ENCODE peak calls at places on chromosomes 16 and 17, in five cellular contexts. One of them, this sample, is unnamed.

GRCh38 chr17:53797497-53797896 is 25.2 kb upstream of the KIF2B start:
- DNase-seq in NB4: no peak
- DNase-seq in A549: no peak
- DNase-seq in GM12878: no peak
- DNase-seq in K562: no peak
- DNase-seq in this sample: no peak

GRCh38 chr16:58119509-58119845 is 9.7 kb downstream of the CFAP20 start:
- DNase-seq in NB4: no peak
- DNase-seq in A549: no peak
- DNase-seq in GM12878: no peak
- DNase-seq in K562: no peak
- DNase-seq in this sample: no peak

GRCh38 chr16:74107795-74108610 is 188.6 kb upstream of the PSMD7 start:
- DNase-seq in NB4: peak
- DNase-seq in A549: peak
- DNase-seq in GM12878: peak
- DNase-seq in K562: peak
- DNase-seq in this sample: peak

GRCh38 chr16:81429045-81429521 is 15.5 kb upstream of the CMIP start:
- DNase-seq in NB4: peak
- DNase-seq in A549: no peak
- DNase-seq in GM12878: no peak
- DNase-seq in K562: no peak
- DNase-seq in this sample: peak

GRCh38 chr16:68234188-68235104 is 1.5 kb downstream of the ESRP2 start:
- DNase-seq in NB4: no peak
- DNase-seq in A549: no peak
- DNase-seq in GM12878: no peak
- DNase-seq in K562: no peak
- DNase-seq in this sample: no peak

GRCh38 chr17:80886641-80887573 is 104.7 kb upstream of the CHMP6 start:
- DNase-seq in NB4: no peak
- DNase-seq in A549: no peak
- DNase-seq in GM12878: no peak
- DNase-seq in K562: no peak
- DNase-seq in this sample: no peak

GRCh38 chr17:8868092-8868491 is 618 bp upstream of the PIK3R6 start:
- DNase-seq in NB4: no peak
- DNase-seq in A549: no peak
- DNase-seq in GM12878: no peak
- DNase-seq in K562: no peak
- DNase-seq in this sample: no peak

GRCh38 chr17:17151962-17152361 is 54.2 kb downstream of the PLD6 start:
- DNase-seq in NB4: no peak
- DNase-seq in A549: peak
- DNase-seq in GM12878: no peak
- DNase-seq in K562: no peak
- DNase-seq in this sample: peak

GRCh38 chr17:67390646-67391480 is 13.8 kb downstream of the PITPNC1 start:
- DNase-seq in NB4: peak
- DNase-seq in A549: peak
- DNase-seq in GM12878: peak
- DNase-seq in K562: no peak
- DNase-seq in this sample: peak

GRCh38 chr17:77909236-77909635 is 49.3 kb upstream of the TNRC6C start:
- DNase-seq in NB4: no peak
- DNase-seq in A549: no peak
- DNase-seq in GM12878: no peak
- DNase-seq in K562: no peak
- DNase-seq in this sample: no peak

GRCh38 chr16:69799601-69800000 is 37.5 kb downstream of the WWP2 start:
- DNase-seq in NB4: no peak
- DNase-seq in A549: no peak
- DNase-seq in GM12878: no peak
- DNase-seq in K562: no peak
- DNase-seq in this sample: no peak

GRCh38 chr16:86216591-86216990 is 293.7 kb upstream of the FOXF1 start:
- DNase-seq in NB4: no peak
- DNase-seq in A549: no peak
- DNase-seq in GM12878: no peak
- DNase-seq in K562: no peak
- DNase-seq in this sample: no peak

GRCh38 chr17:59838196-59838911 is 54.4 kb downstream of the TUBD1 start:
- DNase-seq in NB4: no peak
- DNase-seq in A549: no peak
- DNase-seq in GM12878: no peak
- DNase-seq in K562: no peak
- DNase-seq in this sample: peak

GRCh38 chr16:30844671-30845449 is 49.0 kb downstream of the BCL7C start:
- DNase-seq in NB4: peak
- DNase-seq in A549: peak
- DNase-seq in GM12878: peak
- DNase-seq in K562: peak
- DNase-seq in this sample: peak

DNA sequence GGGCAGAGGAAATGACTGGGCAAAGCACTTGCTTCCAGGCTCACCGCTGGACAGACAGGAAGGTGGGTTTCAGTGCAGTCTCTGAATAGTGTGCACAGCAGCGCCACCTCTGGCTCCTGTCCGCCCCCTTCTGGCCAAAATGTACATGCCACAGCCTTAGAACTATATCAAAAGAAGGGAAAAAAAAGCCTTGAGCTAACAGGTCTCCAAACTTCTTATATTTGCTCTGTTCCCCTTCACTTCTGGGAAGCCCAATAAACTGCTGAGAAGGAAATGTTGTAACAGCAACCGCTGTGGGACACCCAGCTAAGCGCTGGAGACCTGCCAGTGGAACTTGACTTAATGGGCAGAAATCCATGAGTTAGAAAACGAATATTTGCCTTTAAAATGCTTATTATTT is 17.5 kb downstream of the COG7 start:
- DNase-seq in NB4: peak
- DNase-seq in A549: peak
- DNase-seq in GM12878: peak
- DNase-seq in K562: peak
- DNase-seq in this sample: peak
- TF ChIP-seq MYC in NB4: peak
- TF ChIP-seq MYC in A549: no peak
- TF ChIP-seq MYC in GM12878: no peak
- TF ChIP-seq MYC in K562: no peak
- TF ChIP-seq MYC in this sample: no peak

GRCh38 chr17:61129232-61129631 is 270.4 kb upstream of the TBX2 start:
- DNase-seq in NB4: no peak
- DNase-seq in A549: no peak
- DNase-seq in GM12878: no peak
- DNase-seq in K562: no peak
- DNase-seq in this sample: no peak
- TF ChIP-seq MYC in NB4: no peak
- TF ChIP-seq MYC in A549: no peak
- TF ChIP-seq MYC in GM12878: no peak
- TF ChIP-seq MYC in K562: no peak
- TF ChIP-seq MYC in this sample: no peak

GRCh38 chr16:88593489-88593888 is 23.3 kb downstream of the ZC3H18 start:
- DNase-seq in NB4: no peak
- DNase-seq in A549: no peak
- DNase-seq in GM12878: no peak
- DNase-seq in K562: no peak
- DNase-seq in this sample: no peak

GRCh38 chr16:88593064-88593463 is 22.9 kb downstream of the ZC3H18 start:
- DNase-seq in NB4: no peak
- DNase-seq in A549: no peak
- DNase-seq in GM12878: no peak
- DNase-seq in K562: no peak
- DNase-seq in this sample: no peak

GRCh38 chr16:88595101-88595500 is 24.9 kb downstream of the ZC3H18 start:
- DNase-seq in NB4: no peak
- DNase-seq in A549: no peak
- DNase-seq in GM12878: no peak
- DNase-seq in K562: no peak
- DNase-seq in this sample: no peak

GRCh38 chr16:88595921-88596320 is 25.7 kb downstream of the ZC3H18 start:
- DNase-seq in NB4: no peak
- DNase-seq in A549: no peak
- DNase-seq in GM12878: no peak
- DNase-seq in K562: no peak
- DNase-seq in this sample: no peak

GRCh38 chr16:88593910-88594309 is 23.7 kb downstream of the ZC3H18 start:
- DNase-seq in NB4: no peak
- DNase-seq in A549: no peak
- DNase-seq in GM12878: no peak
- DNase-seq in K562: no peak
- DNase-seq in this sample: no peak
- TF ChIP-seq MYC in NB4: no peak
- TF ChIP-seq MYC in A549: no peak
- TF ChIP-seq MYC in GM12878: no peak
- TF ChIP-seq MYC in K562: no peak
- TF ChIP-seq MYC in this sample: no peak

GRCh38 chr17:35448214-35448898 is at the start of gene SLFN13:
- DNase-seq in NB4: peak
- DNase-seq in A549: peak
- DNase-seq in GM12878: peak
- DNase-seq in K562: peak
- DNase-seq in this sample: peak
- TF ChIP-seq MYC in NB4: no peak
- TF ChIP-seq MYC in A549: no peak
- TF ChIP-seq MYC in GM12878: no peak
- TF ChIP-seq MYC in K562: no peak
- TF ChIP-seq MYC in this sample: no peak

GRCh38 chr16:78984324-78984723 is 616.2 kb downstream of the MAF start:
- DNase-seq in NB4: no peak
- DNase-seq in A549: no peak
- DNase-seq in GM12878: no peak
- DNase-seq in K562: no peak
- DNase-seq in this sample: no peak
- TF ChIP-seq MYC in NB4: no peak
- TF ChIP-seq MYC in A549: no peak
- TF ChIP-seq MYC in GM12878: no peak
- TF ChIP-seq MYC in K562: no peak
- TF ChIP-seq MYC in this sample: no peak

This sample was measured in endothelial cell of umbilical vein.